ENCODE peak calls at places on chromosomes 13 and 19, in six cellular contexts. R, T, Z, K, H and E are unnamed samples.

GRCh38 chr19:46466536-46467199 is 4.7 kb downstream of the PNMA8A start:
- DNase-seq in R (peak; percentile 97), T (no peak), Z (no peak), K (no peak), H (peak; percentile 90), E (peak; percentile 55)

GRCh38 chr19:47049307-47049700 is 880 bp upstream of the TMEM160 start:
- DNase-seq in R (no peak), T (no peak), Z (no peak), K (no peak), H (no peak), E (peak; percentile 83)

GRCh38 chr13:31011193-31011860 is 78.9 kb downstream of the TEX26 start:
- DNase-seq in R (no peak), T (no peak), Z (no peak), K (no peak), H (no peak), E (no peak)

GRCh38 chr19:53652476-53652875 is 20.7 kb downstream of the DPRX start:
- DNase-seq in R (no peak), T (no peak), Z (no peak), K (no peak), H (no peak), E (no peak)

GRCh38 chr19:46378268-46378667 is 31.4 kb downstream of the PPP5C start:
- DNase-seq in R (no peak), T (no peak), Z (no peak), K (no peak), H (peak; percentile 80), E (no peak)

GRCh38 chr19:23665651-23666410 is 21.2 kb downstream of the ZNF675 start:
- DNase-seq in R (no peak), T (no peak), Z (no peak), K (no peak), H (no peak), E (no peak)

GRCh38 chr13:99357149-99357596 is 50.0 kb upstream of the GPR183 start:
- DNase-seq in R (no peak), T (peak; percentile 64), Z (peak; percentile 32), K (no peak), H (peak; percentile 64), E (peak; percentile 96)

GRCh38 chr19:56159009-56159501 is 16.8 kb upstream of the GALP start:
- DNase-seq in R (no peak), T (no peak), Z (peak; percentile 50), K (no peak), H (no peak), E (no peak)

GRCh38 chr13:83048419-83048818 is 833.9 kb downstream of the SLITRK1 start:
- DNase-seq in R (no peak), T (no peak), Z (no peak), K (no peak), H (no peak), E (peak; percentile 66)

GRCh38 chr13:63455938-63456337 is 2040.3 kb upstream of the PCDH20 start:
- DNase-seq in R (no peak), T (no peak), Z (peak; percentile 5), K (no peak), H (no peak), E (no peak)

GRCh38 chr19:10551698-10552301 is 8.1 kb downstream of the ATG4D start:
- DNase-seq in R (peak; percentile 51), T (peak; percentile 60), Z (no peak), K (peak; percentile 29), H (peak; percentile 22), E (peak; percentile 47)

GRCh38 chr13:72875233-72875632 is 93.3 kb downstream of the PIBF1 start:
- DNase-seq in R (no peak), T (no peak), Z (no peak), K (no peak), H (no peak), E (no peak)

GRCh38 chr19:18932216-18932841 is 8.7 kb downstream of the HOMER3 start:
- DNase-seq in R (no peak), T (peak; percentile 86), Z (peak; percentile 98), K (peak; percentile 81), H (peak; percentile 40), E (no peak)

GRCh38 chr13:103859952-103860351 is 793.7 kb upstream of the SLC10A2 start:
- DNase-seq in R (no peak), T (no peak), Z (no peak), K (no peak), H (no peak), E (no peak)

GRCh38 chr13:93690139-93690538 is 463.5 kb downstream of the GPC6 start:
- DNase-seq in R (no peak), T (no peak), Z (no peak), K (no peak), H (peak; percentile 57), E (peak; percentile 61)

GRCh38 chr19:18507021-18507726 is 14.7 kb downstream of the ELL start:
- DNase-seq in R (no peak), T (no peak), Z (no peak), K (peak; percentile 41), H (no peak), E (no peak)

GRCh38 chr13:51814071-51814470 is 10.1 kb upstream of the DHRS12 start:
- DNase-seq in R (no peak), T (no peak), Z (no peak), K (no peak), H (no peak), E (no peak)

GRCh38 chr13:51817717-51818116 is 13.8 kb upstream of the DHRS12 start:
- DNase-seq in R (no peak), T (no peak), Z (no peak), K (no peak), H (no peak), E (no peak)

GRCh38 chr13:51815848-51816247 is 11.9 kb upstream of the DHRS12 start:
- DNase-seq in R (no peak), T (no peak), Z (no peak), K (no peak), H (no peak), E (no peak)

GRCh38 chr13:51816604-51817254 is 12.8 kb upstream of the DHRS12 start:
- DNase-seq in R (peak; percentile 76), T (no peak), Z (peak; percentile 38), K (no peak), H (no peak), E (no peak)

GRCh38 chr13:51814825-51815650 is 11.1 kb upstream of the DHRS12 start:
- DNase-seq in R (peak; percentile 67), T (peak; percentile 69), Z (peak; percentile 48), K (peak; percentile 51), H (peak; percentile 60), E (peak; percentile 56)
- H3K4me3 ChIP-seq in R (no peak overlapping the region), T (peak overlapping the region; percentile 12), Z (no peak overlapping the region), K (peak overlapping the region; percentile 2), H (peak overlapping the region; percentile 47), E (no peak overlapping the region)

DNA sequence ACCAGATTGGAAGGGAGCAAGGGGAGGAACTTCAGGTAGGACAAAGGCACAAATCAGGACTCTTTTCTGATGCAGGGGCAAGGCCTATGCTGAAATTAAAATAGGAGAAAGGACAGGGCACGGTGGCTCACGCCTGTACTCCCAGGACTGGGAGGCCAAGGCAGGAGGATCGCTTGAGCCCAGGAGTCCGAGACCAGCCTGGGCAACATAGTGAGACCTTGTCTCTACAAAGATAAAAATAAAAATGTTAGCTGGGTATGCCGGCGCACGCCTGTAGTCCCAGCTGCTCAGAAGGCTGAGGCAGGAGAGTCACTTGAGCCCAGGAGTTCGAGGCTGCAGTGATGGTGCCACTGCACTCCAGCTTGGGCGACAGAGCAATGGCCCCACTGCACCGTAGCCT is 5.7 kb downstream of the SLC17A7 start:
- DNase-seq in R (no peak), T (no peak), Z (no peak), K (no peak), H (no peak), E (no peak)
- H3K27me3 ChIP-seq in R (peaks cover 28% of the 10 kb centered on the region), T (peaks cover 79% of the 10 kb centered on the region), Z (peaks cover 4% of the 10 kb centered on the region), K (peaks cover 82% of the 10 kb centered on the region), H (peaks cover 82% of the 10 kb centered on the region), E (peaks cover 84% of the 10 kb centered on the region)

GRCh38 chr13:109869312-109870237 is 83.2 kb upstream of the IRS2 start:
- DNase-seq in R (peak; percentile 34), T (peak; percentile 23), Z (peak; percentile 10), K (no peak), H (peak; percentile 63), E (peak; percentile 75)
- H3K4me3 ChIP-seq in R (no peak overlapping the region), T (peak overlapping the region; percentile 30), Z (peak overlapping the region; percentile 9), K (no peak overlapping the region), H (peak overlapping the region; percentile 44), E (no peak overlapping the region)

GRCh38 chr19:2376784-2377519 is 16.9 kb downstream of the TMPRSS9 start:
- DNase-seq in R (no peak), T (no peak), Z (no peak), K (no peak), H (no peak), E (no peak)

GRCh38 chr19:2374808-2375207 is 14.7 kb downstream of the TMPRSS9 start:
- DNase-seq in R (no peak), T (no peak), Z (no peak), K (no peak), H (no peak), E (no peak)

GRCh38 chr19:2375341-2376121 is 15.5 kb downstream of the TMPRSS9 start:
- DNase-seq in R (no peak), T (no peak), Z (no peak), K (no peak), H (no peak), E (no peak)

GRCh38 chr19:2371656-2372055 is 11.6 kb downstream of the TMPRSS9 start:
- DNase-seq in R (peak; percentile 22), T (no peak), Z (no peak), K (no peak), H (no peak), E (no peak)

GRCh38 chr19:2372076-2372612 is 12.1 kb downstream of the TMPRSS9 start:
- DNase-seq in R (no peak), T (no peak), Z (no peak), K (no peak), H (no peak), E (no peak)
- H3K27me3 ChIP-seq in R (no peaks in the 10 kb centered on the region), T (no peaks in the 10 kb centered on the region), Z (no peaks in the 10 kb centered on the region), K (no peaks in the 10 kb centered on the region), H (no peaks in the 10 kb centered on the region), E (no peaks in the 10 kb centered on the region)